ENCODE peak calls at places on chromosomes 5 and 9, in seven cellular contexts. One of them, this sample, is unnamed.

GRCh38 chr9:77883846-77884771 is 147.5 kb downstream of the GNAQ start:
- DNase-seq in left ventricle myocardium inferior: no peak
- DNase-seq in pancreas: no peak
- DNase-seq in AG10803: peak; percentile 39
- DNase-seq in thoracic aorta: no peak
- DNase-seq in fibroblast of pulmonary artery: peak; percentile 51
- DNase-seq in mucosa of descending colon: no peak
- DNase-seq in this sample: no peak

GRCh38 chr5:171647043-171647899 is 138.3 kb upstream of the SMIM23 start:
- DNase-seq in left ventricle myocardium inferior: no peak
- DNase-seq in pancreas: no peak
- DNase-seq in AG10803: peak; percentile 25
- DNase-seq in thoracic aorta: no peak
- DNase-seq in fibroblast of pulmonary artery: peak; percentile 42
- DNase-seq in mucosa of descending colon: no peak
- DNase-seq in this sample: no peak

GRCh38 chr5:71924980-71925379 is 182.3 kb upstream of the MAP1B start:
- DNase-seq in left ventricle myocardium inferior: no peak
- DNase-seq in pancreas: no peak
- DNase-seq in AG10803: peak; percentile 68
- DNase-seq in thoracic aorta: no peak
- DNase-seq in fibroblast of pulmonary artery: peak; percentile 72
- DNase-seq in mucosa of descending colon: no peak
- DNase-seq in this sample: no peak

GRCh38 chr5:138439537-138440225 is 824 bp downstream of the REEP2 start:
- DNase-seq in left ventricle myocardium inferior: no peak
- DNase-seq in pancreas: no peak
- DNase-seq in AG10803: no peak
- DNase-seq in thoracic aorta: no peak
- DNase-seq in fibroblast of pulmonary artery: no peak
- DNase-seq in mucosa of descending colon: no peak
- DNase-seq in this sample: no peak

GRCh38 chr5:54663876-54664275 is 146.3 kb downstream of the SNX18 start:
- DNase-seq in left ventricle myocardium inferior: peak; percentile 20
- DNase-seq in pancreas: no peak
- DNase-seq in AG10803: peak; percentile 99
- DNase-seq in thoracic aorta: no peak
- DNase-seq in fibroblast of pulmonary artery: peak; percentile 95
- DNase-seq in mucosa of descending colon: no peak
- DNase-seq in this sample: no peak

GRCh38 chr9:19184144-19184917 is 46.2 kb upstream of the DENND4C start:
- DNase-seq in left ventricle myocardium inferior: peak; percentile 70
- DNase-seq in pancreas: peak; percentile 30
- DNase-seq in AG10803: peak; percentile 91
- DNase-seq in thoracic aorta: peak; percentile 61
- DNase-seq in fibroblast of pulmonary artery: peak; percentile 91
- DNase-seq in mucosa of descending colon: peak; percentile 74
- DNase-seq in this sample: peak; percentile 81

GRCh38 chr5:157552650-157553049 is 22.9 kb downstream of the ADAM19 start:
- DNase-seq in left ventricle myocardium inferior: no peak
- DNase-seq in pancreas: no peak
- DNase-seq in AG10803: no peak
- DNase-seq in thoracic aorta: no peak
- DNase-seq in fibroblast of pulmonary artery: no peak
- DNase-seq in mucosa of descending colon: no peak
- DNase-seq in this sample: no peak

GRCh38 chr5:131265318-131265803 is 1.5 kb downstream of the CDC42SE2 start:
- DNase-seq in left ventricle myocardium inferior: no peak
- DNase-seq in pancreas: no peak
- DNase-seq in AG10803: peak; percentile 31
- DNase-seq in thoracic aorta: no peak
- DNase-seq in fibroblast of pulmonary artery: peak; percentile 40
- DNase-seq in mucosa of descending colon: no peak
- DNase-seq in this sample: no peak

GRCh38 chr5:43066231-43066798 is 26.2 kb upstream of the ANXA2R start:
- DNase-seq in left ventricle myocardium inferior: peak; percentile 78
- DNase-seq in pancreas: peak; percentile 77
- DNase-seq in AG10803: peak; percentile 70
- DNase-seq in thoracic aorta: no peak
- DNase-seq in fibroblast of pulmonary artery: peak; percentile 69
- DNase-seq in mucosa of descending colon: peak; percentile 83
- DNase-seq in this sample: peak; percentile 51

GRCh38 chr5:124871299-124871698 is 124.9 kb upstream of the ZNF608 start:
- DNase-seq in left ventricle myocardium inferior: no peak
- DNase-seq in pancreas: no peak
- DNase-seq in AG10803: peak; percentile 63
- DNase-seq in thoracic aorta: no peak
- DNase-seq in fibroblast of pulmonary artery: peak; percentile 32
- DNase-seq in mucosa of descending colon: no peak
- DNase-seq in this sample: no peak

GRCh38 chr5:92019376-92019990 is 636.4 kb upstream of the ARRDC3 start:
- DNase-seq in left ventricle myocardium inferior: no peak
- DNase-seq in pancreas: no peak
- DNase-seq in AG10803: no peak
- DNase-seq in thoracic aorta: no peak
- DNase-seq in fibroblast of pulmonary artery: no peak
- DNase-seq in mucosa of descending colon: no peak
- DNase-seq in this sample: no peak

GRCh38 chr5:56311306-56311904 is 78.3 kb upstream of the ANKRD55 start:
- DNase-seq in left ventricle myocardium inferior: no peak
- DNase-seq in pancreas: no peak
- DNase-seq in AG10803: no peak
- DNase-seq in thoracic aorta: no peak
- DNase-seq in fibroblast of pulmonary artery: no peak
- DNase-seq in mucosa of descending colon: no peak
- DNase-seq in this sample: no peak

GRCh38 chr5:124752854-124753720 is 6.6 kb upstream of the ZNF608 start:
- DNase-seq in left ventricle myocardium inferior: no peak
- DNase-seq in pancreas: no peak
- DNase-seq in AG10803: no peak
- DNase-seq in thoracic aorta: no peak
- DNase-seq in fibroblast of pulmonary artery: no peak
- DNase-seq in mucosa of descending colon: no peak
- DNase-seq in this sample: no peak

GRCh38 chr5:59798862-59799667 is 94.5 kb downstream of the PDE4D start:
- DNase-seq in left ventricle myocardium inferior: no peak
- DNase-seq in pancreas: no peak
- DNase-seq in AG10803: peak; percentile 29
- DNase-seq in thoracic aorta: no peak
- DNase-seq in fibroblast of pulmonary artery: peak; percentile 35
- DNase-seq in mucosa of descending colon: no peak
- DNase-seq in this sample: peak; percentile 31

GRCh38 chr5:124596595-124597388 is 149.6 kb downstream of the ZNF608 start:
- DNase-seq in left ventricle myocardium inferior: no peak
- DNase-seq in pancreas: no peak
- DNase-seq in AG10803: peak; percentile 65
- DNase-seq in thoracic aorta: no peak
- DNase-seq in fibroblast of pulmonary artery: peak; percentile 84
- DNase-seq in mucosa of descending colon: no peak
- DNase-seq in this sample: no peak

GRCh38 chr5:139388198-139388821 is 1.4 kb downstream of the MZB1 start:
- DNase-seq in left ventricle myocardium inferior: no peak
- DNase-seq in pancreas: no peak
- DNase-seq in AG10803: peak; percentile 50
- DNase-seq in thoracic aorta: no peak
- DNase-seq in fibroblast of pulmonary artery: no peak
- DNase-seq in mucosa of descending colon: peak; percentile 87
- DNase-seq in this sample: no peak

GRCh38 chr5:6049662-6050061 is 328.7 kb downstream of the MED10 start:
- DNase-seq in left ventricle myocardium inferior: no peak
- DNase-seq in pancreas: no peak
- DNase-seq in AG10803: no peak
- DNase-seq in thoracic aorta: no peak
- DNase-seq in fibroblast of pulmonary artery: no peak
- DNase-seq in mucosa of descending colon: no peak
- DNase-seq in this sample: no peak

GRCh38 chr9:34633851-34634550 is 3.6 kb downstream of the SIGMAR1 start:
- DNase-seq in left ventricle myocardium inferior: peak; percentile 53
- DNase-seq in pancreas: peak; percentile 76
- DNase-seq in AG10803: peak; percentile 62
- DNase-seq in thoracic aorta: no peak
- DNase-seq in fibroblast of pulmonary artery: peak; percentile 77
- DNase-seq in mucosa of descending colon: peak; percentile 79
- DNase-seq in this sample: peak; percentile 73

GRCh38 chr5:94941113-94941765 is 322.8 kb downstream of the SLF1 start:
- DNase-seq in left ventricle myocardium inferior: no peak
- DNase-seq in pancreas: no peak
- DNase-seq in AG10803: no peak
- DNase-seq in thoracic aorta: no peak
- DNase-seq in fibroblast of pulmonary artery: no peak
- DNase-seq in mucosa of descending colon: no peak
- DNase-seq in this sample: no peak

GRCh38 chr9:121638399-121638798 is 13.0 kb upstream of the DAB2IP start:
- DNase-seq in left ventricle myocardium inferior: no peak
- DNase-seq in pancreas: no peak
- DNase-seq in AG10803: no peak
- DNase-seq in thoracic aorta: no peak
- DNase-seq in fibroblast of pulmonary artery: no peak
- DNase-seq in mucosa of descending colon: no peak
- DNase-seq in this sample: no peak
- TF ChIP-seq CTCF in left ventricle myocardium inferior: no peak
- TF ChIP-seq CTCF in pancreas: no peak
- TF ChIP-seq CTCF in AG10803: no peak
- TF ChIP-seq CTCF in thoracic aorta: no peak
- TF ChIP-seq CTCF in fibroblast of pulmonary artery: no peak
- TF ChIP-seq CTCF in mucosa of descending colon: no peak
- TF ChIP-seq CTCF in this sample: no peak

GRCh38 chr9:125559894-125560293 is 147.1 kb downstream of the MAPKAP1 start:
- DNase-seq in left ventricle myocardium inferior: no peak
- DNase-seq in pancreas: no peak
- DNase-seq in AG10803: no peak
- DNase-seq in thoracic aorta: no peak
- DNase-seq in fibroblast of pulmonary artery: no peak
- DNase-seq in mucosa of descending colon: no peak
- DNase-seq in this sample: no peak

GRCh38 chr9:125561497-125562148 is 145.4 kb downstream of the MAPKAP1 start:
- DNase-seq in left ventricle myocardium inferior: no peak
- DNase-seq in pancreas: no peak
- DNase-seq in AG10803: no peak
- DNase-seq in thoracic aorta: no peak
- DNase-seq in fibroblast of pulmonary artery: no peak
- DNase-seq in mucosa of descending colon: no peak
- DNase-seq in this sample: peak; percentile 27

GRCh38 chr9:125556046-125556445 is 151.0 kb downstream of the MAPKAP1 start:
- DNase-seq in left ventricle myocardium inferior: no peak
- DNase-seq in pancreas: no peak
- DNase-seq in AG10803: no peak
- DNase-seq in thoracic aorta: no peak
- DNase-seq in fibroblast of pulmonary artery: no peak
- DNase-seq in mucosa of descending colon: no peak
- DNase-seq in this sample: no peak

GRCh38 chr9:125558453-125559084 is 148.4 kb downstream of the MAPKAP1 start:
- DNase-seq in left ventricle myocardium inferior: no peak
- DNase-seq in pancreas: no peak
- DNase-seq in AG10803: peak; percentile 77
- DNase-seq in thoracic aorta: no peak
- DNase-seq in fibroblast of pulmonary artery: peak; percentile 88
- DNase-seq in mucosa of descending colon: no peak
- DNase-seq in this sample: peak; percentile 69

GRCh38 chr9:125559194-125559593 is 147.8 kb downstream of the MAPKAP1 start:
- DNase-seq in left ventricle myocardium inferior: no peak
- DNase-seq in pancreas: no peak
- DNase-seq in AG10803: no peak
- DNase-seq in thoracic aorta: no peak
- DNase-seq in fibroblast of pulmonary artery: no peak
- DNase-seq in mucosa of descending colon: no peak
- DNase-seq in this sample: no peak
- TF ChIP-seq CTCF in left ventricle myocardium inferior: no peak
- TF ChIP-seq CTCF in pancreas: no peak
- TF ChIP-seq CTCF in AG10803: no peak
- TF ChIP-seq CTCF in thoracic aorta: no peak
- TF ChIP-seq CTCF in fibroblast of pulmonary artery: no peak
- TF ChIP-seq CTCF in mucosa of descending colon: no peak
- TF ChIP-seq CTCF in this sample: no peak

GRCh38 chr9:120477534-120478001 is 102.4 kb downstream of the CDK5RAP2 start:
- DNase-seq in left ventricle myocardium inferior: peak; percentile 53
- DNase-seq in pancreas: peak; percentile 39
- DNase-seq in AG10803: peak; percentile 89
- DNase-seq in thoracic aorta: no peak
- DNase-seq in fibroblast of pulmonary artery: peak; percentile 95
- DNase-seq in mucosa of descending colon: peak; percentile 64
- DNase-seq in this sample: peak; percentile 39
- TF ChIP-seq CTCF in left ventricle myocardium inferior: peak; percentile 95
- TF ChIP-seq CTCF in pancreas: peak; percentile 71
- TF ChIP-seq CTCF in AG10803: peak; percentile 100
- TF ChIP-seq CTCF in thoracic aorta: peak; percentile 95
- TF ChIP-seq CTCF in fibroblast of pulmonary artery: peak; percentile 100
- TF ChIP-seq CTCF in mucosa of descending colon: peak; percentile 82
- TF ChIP-seq CTCF in this sample: peak; percentile 75

GRCh38 chr5:68562308-68562707 is 346.8 kb downstream of the PIK3R1 start:
- DNase-seq in left ventricle myocardium inferior: no peak
- DNase-seq in pancreas: peak; percentile 34
- DNase-seq in AG10803: no peak
- DNase-seq in thoracic aorta: no peak
- DNase-seq in fibroblast of pulmonary artery: peak; percentile 97
- DNase-seq in mucosa of descending colon: no peak
- DNase-seq in this sample: no peak
- TF ChIP-seq CTCF in left ventricle myocardium inferior: no peak
- TF ChIP-seq CTCF in pancreas: no peak
- TF ChIP-seq CTCF in AG10803: no peak
- TF ChIP-seq CTCF in thoracic aorta: no peak
- TF ChIP-seq CTCF in fibroblast of pulmonary artery: no peak
- TF ChIP-seq CTCF in mucosa of descending colon: no peak
- TF ChIP-seq CTCF in this sample: no peak

DNA sequence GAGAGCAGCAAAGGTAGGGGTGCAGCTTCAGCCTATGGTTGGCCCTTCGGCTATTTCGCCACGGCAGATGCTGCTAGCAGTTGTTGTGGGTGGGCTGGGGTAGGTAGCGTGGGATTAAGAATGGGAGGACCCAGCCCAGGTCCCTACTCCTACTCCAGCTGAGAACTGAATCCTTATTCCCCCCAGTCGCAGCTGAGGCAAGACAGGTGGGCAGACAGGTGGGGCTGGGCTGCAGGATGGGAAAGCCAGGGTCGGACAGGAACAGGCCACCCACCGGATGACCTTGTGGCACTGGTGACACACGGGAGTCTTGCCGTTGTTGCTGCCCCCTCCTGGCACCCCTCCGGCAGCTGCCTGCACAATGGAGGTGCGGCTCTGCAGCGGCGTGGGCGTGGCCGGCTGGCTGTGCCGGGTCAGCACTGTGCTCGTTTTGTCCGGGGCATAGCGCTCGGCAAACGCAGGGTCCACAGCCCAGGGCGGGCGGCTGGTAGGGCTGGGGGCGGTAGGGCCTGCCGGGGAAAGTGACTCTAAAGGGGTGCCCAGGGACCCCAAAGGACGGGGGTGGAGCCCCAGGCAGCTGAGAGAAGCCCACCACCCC is 8.2 kb downstream of the PDLIM7 start:
- DNase-seq in left ventricle myocardium inferior: no peak
- DNase-seq in pancreas: no peak
- DNase-seq in AG10803: no peak
- DNase-seq in thoracic aorta: no peak
- DNase-seq in fibroblast of pulmonary artery: no peak
- DNase-seq in mucosa of descending colon: peak; percentile 77
- DNase-seq in this sample: no peak
- TF ChIP-seq CTCF in left ventricle myocardium inferior: no peak
- TF ChIP-seq CTCF in pancreas: no peak
- TF ChIP-seq CTCF in AG10803: no peak
- TF ChIP-seq CTCF in thoracic aorta: no peak
- TF ChIP-seq CTCF in fibroblast of pulmonary artery: no peak
- TF ChIP-seq CTCF in mucosa of descending colon: no peak
- TF ChIP-seq CTCF in this sample: no peak